ENCODE peak calls at places on chromosomes 4 and X, in five cellular contexts. P is astrocyte; T is HFF-Myc; U is NCI-H1436; C is activated CD4-positive, alpha-beta memory T cell treated with anti-CD3 and anti-CD28 coated beads for 36 hours. W is an unnamed sample.

GRCh38 chrX:111460612-111461011 is 48.6 kb upstream of the DCX start:
- DNase-seq in C (no peak), P (no peak), T (no peak), U (no peak), W (no peak)

GRCh38 chr4:55181606-55182005 is 56.2 kb upstream of the KDR start:
- DNase-seq in U (no peak), P (peak), T (no peak), C (no peak), W (no peak)

GRCh38 chrX:12372111-12372510 is 233.8 kb downstream of the FRMPD4 start:
- DNase-seq in C (no peak), U (no peak), T (no peak), P (peak), W (no peak)

GRCh38 chr4:40327340-40327739 is 7.8 kb upstream of the CHRNA9 start:
- DNase-seq in C (no peak), U (no peak), T (no peak), P (no peak), W (no peak)

GRCh38 chr4:117898496-117898895 is 135.8 kb upstream of the NDST3 start:
- DNase-seq in U (no peak), T (no peak), P (peak), C (no peak), W (no peak)

GRCh38 chr4:73401412-73401811 is 2.7 kb upstream of the ALB start:
- DNase-seq in T (no peak), C (no peak), P (no peak), U (no peak), W (no peak)

GRCh38 chrX:23390979-23391378 is 56.3 kb downstream of the PTCHD1 start:
- DNase-seq in T (no peak), P (no peak), U (no peak), C (no peak), W (no peak)

GRCh38 chrX:112851161-112851779 is 10.6 kb upstream of the AMOT start:
- DNase-seq in U (no peak), P (no peak), T (no peak), C (peak), W (peak)

GRCh38 chrX:111779582-111779981 is 96.4 kb upstream of the TRPC5OS start:
- DNase-seq in T (no peak), C (no peak), P (no peak), U (no peak), W (no peak)

GRCh38 chr4:138775890-138776289 is 239.7 kb upstream of the NOCT start:
- DNase-seq in U (no peak), P (no peak), C (no peak), T (no peak), W (peak)

GRCh38 chr4:27350161-27350560 is 489.5 kb downstream of the STIM2 start:
- DNase-seq in C (no peak), T (no peak), P (peak), U (no peak), W (no peak)

GRCh38 chr4:15652191-15652590 is 3.0 kb downstream of the FBXL5 start:
- DNase-seq in P (peak), U (no peak), T (no peak), C (no peak), W (no peak)

GRCh38 chr4:128979934-128980333 is 113.4 kb downstream of the SCLT1 start:
- DNase-seq in C (no peak), T (peak), U (no peak), P (peak), W (no peak)

GRCh38 chr4:17544831-17545234 is 29.9 kb downstream of the CLRN2 start:
- DNase-seq in C (no peak), P (no peak), U (no peak), T (no peak), W (no peak)

GRCh38 chrX:79573760-79574159 is 206.6 kb upstream of the ITM2A start:
- DNase-seq in T (no peak), U (no peak), P (no peak), C (no peak), W (no peak)

GRCh38 chr4:109294006-109294405 is 8.5 kb downstream of the COL25A1 start:
- DNase-seq in C (peak), U (no peak), T (no peak), P (no peak), W (peak)